ENCODE peak calls at places on chromosomes 7 and 10, in four cellular contexts. One of them, this sample, is unnamed.

GRCh38 chr10:13224210-13224995 is 9.8 kb downstream of the UCMA start:
- DNase-seq in T follicular helper cell: no peak
- DNase-seq in GM06990: no peak
- DNase-seq in activated CD4-positive, alpha-beta T cell treated with anti-CD3 and anti-CD28 coated beads, Interleukin-2, amount 10 ng/mL, durations not matched to agents 7 days and 5 days: no peak
- DNase-seq in this sample: no peak

GRCh38 chr7:85023066-85023687 is 163.7 kb downstream of the SEMA3D start:
- DNase-seq in T follicular helper cell: no peak
- DNase-seq in activated CD4-positive, alpha-beta T cell treated with anti-CD3 and anti-CD28 coated beads, Interleukin-2, amount 10 ng/mL, durations not matched to agents 7 days and 5 days: peak; percentile 55
- DNase-seq in GM06990: no peak
- DNase-seq in this sample: peak; percentile 46

GRCh38 chr10:74643586-74643956 is 182.8 kb upstream of the KAT6B start:
- DNase-seq in GM06990: no peak
- DNase-seq in T follicular helper cell: no peak
- DNase-seq in activated CD4-positive, alpha-beta T cell treated with anti-CD3 and anti-CD28 coated beads, Interleukin-2, amount 10 ng/mL, durations not matched to agents 7 days and 5 days: no peak
- DNase-seq in this sample: no peak

GRCh38 chr10:78973901-78974408 is 94.8 kb upstream of the ZMIZ1 start:
- DNase-seq in activated CD4-positive, alpha-beta T cell treated with anti-CD3 and anti-CD28 coated beads, Interleukin-2, amount 10 ng/mL, durations not matched to agents 7 days and 5 days: peak; percentile 49
- DNase-seq in GM06990: peak; percentile 21
- DNase-seq in T follicular helper cell: peak; percentile 12
- DNase-seq in this sample: peak; percentile 74

GRCh38 chr7:117399820-117400422 is 27.4 kb downstream of the ASZ1 start:
- DNase-seq in T follicular helper cell: no peak
- DNase-seq in GM06990: no peak
- DNase-seq in activated CD4-positive, alpha-beta T cell treated with anti-CD3 and anti-CD28 coated beads, Interleukin-2, amount 10 ng/mL, durations not matched to agents 7 days and 5 days: no peak
- DNase-seq in this sample: no peak

GRCh38 chr7:138869353-138869752 is 71.4 kb upstream of the ATP6V0A4 start:
- DNase-seq in activated CD4-positive, alpha-beta T cell treated with anti-CD3 and anti-CD28 coated beads, Interleukin-2, amount 10 ng/mL, durations not matched to agents 7 days and 5 days: no peak
- DNase-seq in T follicular helper cell: no peak
- DNase-seq in GM06990: no peak
- DNase-seq in this sample: no peak

GRCh38 chr7:604884-605531 is 85.4 kb upstream of the PDGFA start:
- DNase-seq in GM06990: no peak
- DNase-seq in T follicular helper cell: no peak
- DNase-seq in activated CD4-positive, alpha-beta T cell treated with anti-CD3 and anti-CD28 coated beads, Interleukin-2, amount 10 ng/mL, durations not matched to agents 7 days and 5 days: no peak
- DNase-seq in this sample: no peak

GRCh38 chr7:91112902-91113321 is 151.3 kb upstream of the FZD1 start:
- DNase-seq in T follicular helper cell: no peak
- DNase-seq in GM06990: no peak
- DNase-seq in activated CD4-positive, alpha-beta T cell treated with anti-CD3 and anti-CD28 coated beads, Interleukin-2, amount 10 ng/mL, durations not matched to agents 7 days and 5 days: no peak
- DNase-seq in this sample: no peak